ENCODE peak calls at places on chromosomes 1 and 21, in four cellular contexts. One of them, this sample, is unnamed.

GRCh38 chr1:10901894-10902805 is 105.7 kb upstream of the CASZ1 start:
- DNase-seq in skeletal muscle cell: no peak
- DNase-seq in left lung: no peak
- DNase-seq in uterus: no peak
- DNase-seq in this sample: no peak

GRCh38 chr1:85054664-85055063 is 6.4 kb upstream of the MCOLN3 start:
- DNase-seq in skeletal muscle cell: no peak
- DNase-seq in left lung: no peak
- DNase-seq in uterus: no peak
- DNase-seq in this sample: no peak

GRCh38 chr1:153777648-153778047 is 2.4 kb downstream of the SLC27A3 start:
- DNase-seq in left lung: no peak
- DNase-seq in skeletal muscle cell: no peak
- DNase-seq in uterus: peak; percentile 39
- DNase-seq in this sample: no peak

GRCh38 chr1:109762821-109763645 is 690 bp downstream of the EPS8L3 start:
- DNase-seq in left lung: peak; percentile 69
- DNase-seq in skeletal muscle cell: no peak
- DNase-seq in uterus: peak; percentile 14
- DNase-seq in this sample: no peak

GRCh38 chr1:1183833-1184775 is 10.4 kb downstream of the TTLL10 start:
- DNase-seq in uterus: no peak
- DNase-seq in left lung: peak; percentile 50
- DNase-seq in skeletal muscle cell: no peak
- DNase-seq in this sample: no peak

GRCh38 chr21:29228306-29228705 is 70.4 kb upstream of the BACH1 start:
- DNase-seq in left lung: no peak
- DNase-seq in skeletal muscle cell: no peak
- DNase-seq in uterus: no peak
- DNase-seq in this sample: no peak

GRCh38 chr1:1013922-1014617 is 773 bp downstream of the ISG15 start:
- DNase-seq in uterus: no peak
- DNase-seq in left lung: peak; percentile 78
- DNase-seq in skeletal muscle cell: no peak
- DNase-seq in this sample: no peak

GRCh38 chr1:38331496-38332210 is 285.1 kb upstream of the POU3F1 start:
- DNase-seq in skeletal muscle cell: no peak
- DNase-seq in left lung: no peak
- DNase-seq in uterus: no peak
- DNase-seq in this sample: no peak

GRCh38 chr1:153231800-153232199 is 14.4 kb downstream of the PRR9 start:
- DNase-seq in skeletal muscle cell: no peak
- DNase-seq in uterus: no peak
- DNase-seq in left lung: no peak
- DNase-seq in this sample: no peak

GRCh38 chr1:89724369-89725015 is 91.6 kb downstream of the LRRC8C start:
- DNase-seq in uterus: no peak
- DNase-seq in skeletal muscle cell: no peak
- DNase-seq in left lung: no peak
- DNase-seq in this sample: peak; percentile 25

GRCh38 chr1:24295547-24295946 is 23.6 kb upstream of the GRHL3 start:
- DNase-seq in uterus: no peak
- DNase-seq in skeletal muscle cell: no peak
- DNase-seq in left lung: no peak
- DNase-seq in this sample: no peak

GRCh38 chr1:38918568-38918967 is 23.1 kb downstream of the RHBDL2 start:
- DNase-seq in skeletal muscle cell: no peak
- DNase-seq in uterus: no peak
- DNase-seq in left lung: no peak
- DNase-seq in this sample: no peak

GRCh38 chr1:169044296-169044695 is 62.2 kb upstream of the ATP1B1 start:
- DNase-seq in skeletal muscle cell: no peak
- DNase-seq in left lung: no peak
- DNase-seq in uterus: no peak
- DNase-seq in this sample: no peak

GRCh38 chr1:75396745-75397144 is 214.2 kb downstream of the SLC44A5 start:
- DNase-seq in uterus: no peak
- DNase-seq in left lung: no peak
- DNase-seq in skeletal muscle cell: no peak
- DNase-seq in this sample: no peak

GRCh38 chr21:45957986-45958610 is 23.5 kb upstream of the COL6A1 start:
- DNase-seq in left lung: no peak
- DNase-seq in skeletal muscle cell: peak; percentile 15
- DNase-seq in uterus: no peak
- DNase-seq in this sample: no peak

GRCh38 chr1:91015794-91016550 is 5.9 kb downstream of the ZNF644 start:
- DNase-seq in left lung: no peak
- DNase-seq in uterus: no peak
- DNase-seq in skeletal muscle cell: peak; percentile 4
- DNase-seq in this sample: peak; percentile 81

GRCh38 chr1:58650141-58650540 is 49.7 kb downstream of the MYSM1 start:
- DNase-seq in skeletal muscle cell: no peak
- DNase-seq in uterus: no peak
- DNase-seq in left lung: no peak
- DNase-seq in this sample: no peak

GRCh38 chr1:32991819-32992488 is 27.3 kb upstream of the RNF19B start:
- DNase-seq in skeletal muscle cell: no peak
- DNase-seq in uterus: no peak
- DNase-seq in left lung: peak; percentile 73
- DNase-seq in this sample: no peak

GRCh38 chr21:38263493-38263892 is 6.7 kb downstream of the KCNJ15 start:
- DNase-seq in left lung: no peak
- DNase-seq in skeletal muscle cell: peak; percentile 98
- DNase-seq in uterus: no peak
- DNase-seq in this sample: no peak

GRCh38 chr1:41046347-41046775 is 24.8 kb upstream of the SLFNL1 start:
- DNase-seq in uterus: no peak
- DNase-seq in skeletal muscle cell: no peak
- DNase-seq in left lung: no peak
- DNase-seq in this sample: no peak

GRCh38 chr1:43831866-43832654 is 101.5 kb upstream of the ARTN start:
- DNase-seq in uterus: no peak
- DNase-seq in skeletal muscle cell: no peak
- DNase-seq in left lung: no peak
- DNase-seq in this sample: no peak

GRCh38 chr1:194420706-194421105 is 1234.3 kb upstream of the B3GALT2 start:
- DNase-seq in skeletal muscle cell: no peak
- DNase-seq in left lung: no peak
- DNase-seq in uterus: no peak
- DNase-seq in this sample: no peak

GRCh38 chr21:39611547-39612190 is 1.1 kb upstream of the B3GALT5 start:
- DNase-seq in skeletal muscle cell: no peak
- DNase-seq in left lung: no peak
- DNase-seq in uterus: no peak
- DNase-seq in this sample: no peak

GRCh38 chr21:34031835-34032370 is 41.5 kb upstream of the MRPS6 start:
- DNase-seq in left lung: no peak
- DNase-seq in uterus: no peak
- DNase-seq in skeletal muscle cell: no peak
- DNase-seq in this sample: no peak

GRCh38 chr1:30919025-30919881 is 10.7 kb upstream of the SDC3 start:
- DNase-seq in uterus: no peak
- DNase-seq in left lung: peak; percentile 2
- DNase-seq in skeletal muscle cell: peak; percentile 72
- DNase-seq in this sample: no peak

GRCh38 chr1:20405893-20406604 is 80.0 kb downstream of the CAMK2N1 start:
- DNase-seq in left lung: no peak
- DNase-seq in uterus: no peak
- DNase-seq in skeletal muscle cell: peak; percentile 92
- DNase-seq in this sample: no peak

GRCh38 chr1:107359472-107360241 is 218.8 kb downstream of the NTNG1 start:
- DNase-seq in uterus: no peak
- DNase-seq in skeletal muscle cell: no peak
- DNase-seq in left lung: no peak
- DNase-seq in this sample: no peak

GRCh38 chr1:234170622-234171021 is 202.6 kb upstream of the COA6 start:
- DNase-seq in left lung: no peak
- DNase-seq in uterus: no peak
- DNase-seq in skeletal muscle cell: no peak
- DNase-seq in this sample: no peak

This sample was measured in Panc1.